ENCODE peak calls at places on chromosome 17, in ten cellular contexts. C is vagina, Y is H9, T is gastrocnemius medialis, S is PC-3, Z is dorsolateral prefrontal cortex, P is AG04450, B is endothelial cell of umbilical vein, V is pancreas, E is MM.1S. L is an unnamed sample.

GRCh38 chr17:65474658-65475057 is 86.8 kb downstream of the AXIN2 start:
- DNase-seq in P (no peak), V (no peak), E (no peak), Y (no peak), C (no peak), T (no peak), S (no peak), Z (no peak), B (no peak), L (no peak)

GRCh38 chr17:73387746-73388577 is 76.2 kb upstream of the CDC42EP4 start:
- DNase-seq in B (no peak), Y (no peak), Z (no peak), T (no peak), V (no peak), P (no peak), S (no peak), E (no peak), C (no peak), L (no peak)

GRCh38 chr17:1078831-1079561 is 82.1 kb downstream of the TIMM22 start:
- DNase-seq in E (no peak), Y (peak), Z (no peak), B (no peak), P (no peak), C (no peak), V (no peak), S (no peak), T (no peak), L (no peak)

GRCh38 chr17:10036511-10037061 is 131.5 kb upstream of the RCVRN start:
- DNase-seq in V (no peak), B (no peak), Y (no peak), Z (peak), T (peak), P (no peak), E (no peak), C (no peak), S (no peak), L (peak)

GRCh38 chr17:57404807-57405485 is 148.6 kb downstream of the MSI2 start:
- DNase-seq in P (no peak), S (no peak), B (no peak), Z (no peak), V (no peak), T (no peak), C (no peak), Y (no peak), E (no peak), L (no peak)

GRCh38 chr17:76407509-76407908 is 23.1 kb downstream of the SPHK1 start:
- DNase-seq in P (no peak), Z (no peak), V (peak), B (no peak), T (no peak), S (no peak), Y (no peak), E (no peak), C (no peak), L (no peak)

GRCh38 chr17:65041518-65041917 is 15.0 kb downstream of the GNA13 start:
- DNase-seq in T (no peak), Z (no peak), V (no peak), P (no peak), C (no peak), Y (no peak), E (no peak), S (no peak), B (no peak), L (no peak)

GRCh38 chr17:35788504-35788998 is 6.9 kb downstream of the MMP28 start:
- DNase-seq in E (no peak), Y (no peak), C (no peak), B (no peak), V (no peak), T (no peak), P (no peak), Z (no peak), S (peak), L (no peak)

GRCh38 chr17:17959520-17960361 is 12.5 kb downstream of the TOM1L2 start:
- DNase-seq in T (no peak), E (no peak), P (no peak), Z (no peak), Y (no peak), V (peak), B (peak), S (no peak), C (no peak), L (no peak)

GRCh38 chr17:10614536-10615155 is 42.5 kb downstream of the MYH3 start:
- DNase-seq in T (no peak), E (peak), Z (peak), V (no peak), S (peak), P (peak), Y (peak), C (no peak), B (peak), L (no peak)

DNA sequence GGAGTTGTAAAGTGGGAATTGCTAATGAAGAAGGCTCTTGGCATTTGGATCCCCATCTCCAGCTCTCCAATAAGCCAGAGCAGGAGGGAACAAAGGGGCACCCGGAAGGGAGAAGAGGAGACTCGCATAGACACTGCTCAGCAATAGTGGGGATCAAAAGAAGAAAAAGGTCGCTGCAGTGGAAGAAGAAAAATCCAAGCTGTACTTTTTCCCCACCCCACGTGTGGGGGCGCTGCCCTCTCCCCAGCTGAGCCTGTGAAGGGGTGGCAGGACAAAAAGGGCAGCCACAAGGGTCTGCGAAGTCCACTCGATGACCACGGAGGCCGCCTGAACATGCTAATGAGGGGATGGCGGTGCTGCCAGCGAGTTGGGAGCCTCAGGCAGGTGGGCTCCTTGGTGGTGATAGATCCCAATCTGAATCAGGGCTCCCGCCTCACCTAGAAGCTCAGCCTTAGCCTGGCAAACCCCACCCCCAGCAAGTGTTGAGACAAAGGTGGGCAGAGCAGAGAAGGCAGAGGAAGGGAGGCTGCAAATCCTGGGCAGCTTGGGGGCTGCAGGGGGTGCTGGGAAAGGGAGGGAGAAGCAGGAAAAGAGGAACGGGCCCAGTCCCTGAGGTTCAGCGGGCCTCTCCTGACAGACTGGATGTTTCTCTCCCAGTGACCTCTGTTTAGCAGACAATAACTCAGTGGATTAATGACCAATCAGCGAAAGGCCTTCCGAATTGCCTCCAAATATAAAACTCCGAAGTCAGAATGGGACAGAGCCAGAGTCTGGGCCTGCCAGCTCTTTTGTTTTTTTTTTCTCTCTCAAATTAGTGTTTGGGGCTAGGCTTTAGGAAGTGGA is 14.9 kb upstream of the HOXB2 start:
- DNase-seq in E (no peak), S (no peak), C (no peak), B (no peak), Z (no peak), V (peak), Y (no peak), P (no peak), T (no peak), L (no peak)
- H3K27ac ChIP-seq in E (no peak), S (no peak), C (no peak), B (no peak), Z (no peak), V (no peak), Y (no peak), P (peak), T (no peak), L (no peak)

GRCh38 chr17:41915020-41915419 is 3.7 kb downstream of the ACLY start:
- DNase-seq in V (no peak), Z (no peak), Y (no peak), B (no peak), S (no peak), T (no peak), C (no peak), P (no peak), E (no peak), L (no peak)
- H3K27ac ChIP-seq in V (no peak), Z (no peak), Y (no peak), B (no peak), S (no peak), T (no peak), C (no peak), P (peak), E (no peak), L (no peak)

GRCh38 chr17:63844293-63844672 is 1.8 kb upstream of the SMARCD2 start:
- DNase-seq in S (no peak), B (peak), C (no peak), E (no peak), Z (no peak), P (no peak), T (no peak), Y (no peak), V (no peak), L (no peak)
- H3K27ac ChIP-seq in S (no peak), B (no peak), C (no peak), E (peak), Z (no peak), P (no peak), T (peak), Y (no peak), V (no peak), L (no peak)

DNA sequence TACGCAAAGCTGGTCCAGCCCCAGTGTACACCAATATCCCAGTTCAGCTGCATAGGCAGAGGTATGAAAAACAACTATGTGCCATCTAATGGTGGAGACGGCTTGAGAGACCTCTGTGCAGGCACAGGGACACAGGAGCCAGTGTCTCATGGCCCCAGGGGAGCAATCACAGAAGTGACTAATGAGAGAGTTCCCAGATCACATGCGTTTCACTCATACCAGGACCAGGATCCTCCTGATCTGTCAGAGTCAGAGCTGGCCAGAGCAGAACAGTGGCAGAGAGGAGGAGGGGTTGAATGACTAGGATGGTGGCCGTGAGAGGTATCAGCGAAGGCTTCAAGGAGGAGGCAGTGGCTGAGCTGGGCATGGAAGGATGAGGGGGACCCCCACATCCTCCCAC is 41.1 kb downstream of the TMEM132E start:
- DNase-seq in Y (no peak), B (no peak), Z (no peak), P (no peak), T (no peak), V (no peak), C (no peak), E (no peak), S (no peak), L (no peak)
- H3K27ac ChIP-seq in Y (no peak), B (no peak), Z (no peak), P (no peak), T (no peak), V (no peak), C (no peak), E (no peak), S (no peak), L (no peak)

DNA sequence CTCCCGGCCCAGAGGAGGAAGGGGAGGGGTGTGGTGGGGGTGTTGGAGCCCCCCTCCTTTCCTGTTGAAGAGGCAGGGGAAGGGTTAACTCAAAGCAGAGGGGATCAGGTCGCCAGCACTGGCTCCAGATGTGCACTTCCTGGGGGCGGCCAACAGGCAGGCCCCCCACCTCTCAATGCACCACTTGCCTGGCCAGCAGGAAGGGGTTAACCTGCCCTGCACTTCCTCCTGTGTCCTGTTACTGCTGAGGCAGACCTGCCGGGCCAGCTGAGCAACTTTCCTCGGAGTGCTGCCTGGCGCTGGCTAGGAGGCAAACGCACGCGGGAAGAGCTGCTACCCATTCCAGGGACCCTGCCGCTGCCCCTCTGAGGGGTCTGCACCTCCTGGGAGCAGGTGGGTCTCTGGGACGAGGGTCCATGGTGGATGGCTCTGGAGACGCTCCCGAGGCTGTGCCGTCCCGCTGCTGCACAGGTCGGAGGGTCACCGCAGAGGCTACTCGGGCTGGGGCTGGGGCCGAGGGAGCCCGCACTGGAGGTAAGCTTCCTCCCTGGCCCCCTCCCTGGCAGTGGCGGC is at the start of gene EPN3:
- DNase-seq in V (peak), Y (peak), P (no peak), B (no peak), C (no peak), T (no peak), E (no peak), S (peak), Z (no peak), L (no peak)
- H3K27ac ChIP-seq in V (peak), Y (no peak), P (no peak), B (no peak), C (peak), T (no peak), E (no peak), S (peak), Z (no peak), L (no peak)

GRCh38 chr17:48890086-48890485 is 2.5 kb upstream of the ATP5MC1 start:
- DNase-seq in B (no peak), Z (no peak), S (no peak), T (no peak), C (no peak), P (no peak), V (no peak), Y (no peak), E (no peak), L (no peak)

GRCh38 chr17:48894886-48895285 is 2.3 kb downstream of the ATP5MC1 start:
- DNase-seq in Y (no peak), T (no peak), E (no peak), Z (no peak), B (no peak), P (no peak), V (no peak), C (no peak), S (peak), L (no peak)

GRCh38 chr17:48893646-48894508 is 1.3 kb downstream of the ATP5MC1 start:
- DNase-seq in B (no peak), T (no peak), P (no peak), C (no peak), S (no peak), V (no peak), E (no peak), Z (no peak), Y (no peak), L (no peak)

GRCh38 chr17:48892940-48893645 is 506 bp downstream of the ATP5MC1 start:
- DNase-seq in E (no peak), Z (no peak), S (no peak), V (no peak), C (no peak), B (no peak), Y (no peak), P (no peak), T (no peak), L (no peak)
- H3K27ac ChIP-seq in E (peak), Z (no peak), S (peak), V (peak), C (peak), B (peak), Y (no peak), P (peak), T (peak), L (no peak)

DNA sequence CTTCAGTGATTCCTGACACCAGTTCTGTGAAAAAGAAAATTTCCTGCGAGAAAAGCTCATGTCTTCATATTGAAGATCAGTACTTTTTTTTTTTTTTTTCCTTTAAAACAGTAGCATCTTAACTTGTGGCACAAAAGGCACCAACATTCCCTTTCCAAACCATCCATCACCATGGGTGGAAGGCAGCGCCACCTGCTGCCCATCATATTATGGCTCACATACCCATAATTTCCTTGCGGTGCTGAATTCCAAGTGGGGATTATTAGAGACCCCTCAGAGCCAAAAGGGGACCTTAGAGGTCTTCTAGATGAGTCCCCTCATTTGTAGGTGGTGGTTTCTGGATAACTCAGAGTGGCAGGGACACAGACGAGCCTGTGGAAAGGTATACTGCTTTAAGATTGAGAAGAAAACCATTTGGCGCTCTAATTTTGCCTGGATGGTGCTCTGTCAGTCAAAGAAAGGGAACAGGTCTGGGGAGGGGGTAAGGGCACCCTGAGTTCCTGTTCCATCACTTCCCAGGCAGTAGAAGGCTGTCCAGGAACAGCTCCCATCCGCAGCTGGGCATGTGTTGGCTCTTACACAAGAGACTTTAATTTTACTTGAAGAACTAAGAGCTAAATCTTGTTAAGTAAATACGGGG is 7.9 kb upstream of the SOST start:
- DNase-seq in V (peak), C (no peak), E (peak), Y (peak), P (no peak), T (no peak), Z (peak), S (peak), B (peak), L (no peak)
- H3K27ac ChIP-seq in V (no peak), C (no peak), E (no peak), Y (no peak), P (no peak), T (peak), Z (no peak), S (no peak), B (no peak), L (no peak)

L was measured in caudate nucleus.